ENCODE peak calls at places on chromosomes 12 and 14, in nine cellular contexts. E, D, S, L, J, X, O, Y and F are unnamed samples.

GRCh38 chr14:104680806-104681688 is 8.4 kb upstream of the INF2 start:
- DNase-seq in E (peak), D (no peak), S (no peak), L (peak), J (peak), X (peak), O (peak), Y (peak), F (no peak)

GRCh38 chr12:31485570-31485969 is 105.4 kb downstream of the DENND5B start:
- DNase-seq in E (no peak), D (no peak), S (no peak), L (no peak), J (no peak), X (no peak), O (no peak), Y (no peak), F (no peak)

GRCh38 chr12:104951759-104952509 is 6.2 kb downstream of the SLC41A2 start:
- DNase-seq in E (no peak), D (no peak), S (no peak), L (no peak), J (peak), X (no peak), O (no peak), Y (no peak), F (no peak)

GRCh38 chr12:46664771-46665287 is 161.0 kb downstream of the SLC38A4 start:
- DNase-seq in E (peak), D (no peak), S (peak), L (peak), J (peak), X (no peak), O (peak), Y (no peak), F (no peak)

GRCh38 chr12:62720661-62721330 is 214.2 kb downstream of the PPM1H start:
- DNase-seq in E (no peak), D (no peak), S (no peak), L (no peak), J (no peak), X (no peak), O (no peak), Y (no peak), F (no peak)

GRCh38 chr14:34222867-34223266 is 239.2 kb downstream of the SPTSSA start:
- DNase-seq in E (no peak), D (no peak), S (no peak), L (no peak), J (no peak), X (no peak), O (no peak), Y (no peak), F (no peak)

GRCh38 chr14:80315681-80316080 is 104.4 kb upstream of the DIO2 start:
- DNase-seq in E (no peak), D (no peak), S (no peak), L (no peak), J (no peak), X (no peak), O (no peak), Y (no peak), F (no peak)

GRCh38 chr14:53620325-53620716 is 336.3 kb downstream of the BMP4 start:
- DNase-seq in E (no peak), D (no peak), S (no peak), L (no peak), J (no peak), X (no peak), O (no peak), Y (no peak), F (no peak)

GRCh38 chr12:79886917-79887519 is 47.9 kb downstream of the PPP1R12A start:
- DNase-seq in E (peak), D (peak), S (peak), L (peak), J (peak), X (no peak), O (no peak), Y (no peak), F (no peak)

GRCh38 chr14:96400495-96400894 is 8.6 kb downstream of the AK7 start:
- DNase-seq in E (no peak), D (no peak), S (no peak), L (no peak), J (no peak), X (no peak), O (no peak), Y (no peak), F (no peak)

GRCh38 chr12:79057540-79057939 is 193.0 kb downstream of the SYT1 start:
- DNase-seq in E (no peak), D (no peak), S (no peak), L (no peak), J (no peak), X (no peak), O (no peak), Y (no peak), F (no peak)

GRCh38 chr12:15428632-15429031 is 106.3 kb downstream of the PTPRO start:
- DNase-seq in E (no peak), D (no peak), S (no peak), L (no peak), J (no peak), X (no peak), O (no peak), Y (no peak), F (no peak)

GRCh38 chr14:96042218-96042930 is 3.2 kb downstream of the C14orf132 start:
- DNase-seq in E (no peak), D (no peak), S (peak), L (no peak), J (peak), X (no peak), O (no peak), Y (no peak), F (no peak)

GRCh38 chr12:132554857-132555630 is 55.3 kb downstream of the LRCOL1 start:
- DNase-seq in E (peak), D (no peak), S (no peak), L (peak), J (peak), X (no peak), O (no peak), Y (no peak), F (peak)

GRCh38 chr12:66036317-66036716 is 94.2 kb downstream of the LLPH start:
- DNase-seq in E (peak), D (peak), S (peak), L (peak), J (peak), X (no peak), O (no peak), Y (no peak), F (no peak)
- TF ChIP-seq CTCF in E (no peak), D (peak), S (peak), L (peak), J (peak), X (no peak), O (no peak), Y (no peak), F (no peak)

GRCh38 chr12:120739821-120740613 is 14.4 kb downstream of the ACADS start:
- DNase-seq in E (no peak), D (no peak), S (no peak), L (no peak), J (no peak), X (no peak), O (no peak), Y (no peak), F (no peak)

GRCh38 chr12:120740871-120741270 is 15.2 kb downstream of the ACADS start:
- DNase-seq in E (no peak), D (no peak), S (no peak), L (no peak), J (no peak), X (no peak), O (no peak), Y (no peak), F (no peak)

GRCh38 chr12:120744922-120745493 is 19.4 kb downstream of the ACADS start:
- DNase-seq in E (no peak), D (no peak), S (no peak), L (no peak), J (no peak), X (no peak), O (no peak), Y (no peak), F (no peak)

GRCh38 chr12:120741476-120742206 is 16.0 kb downstream of the ACADS start:
- DNase-seq in E (no peak), D (no peak), S (no peak), L (no peak), J (no peak), X (no peak), O (no peak), Y (no peak), F (no peak)

DNA sequence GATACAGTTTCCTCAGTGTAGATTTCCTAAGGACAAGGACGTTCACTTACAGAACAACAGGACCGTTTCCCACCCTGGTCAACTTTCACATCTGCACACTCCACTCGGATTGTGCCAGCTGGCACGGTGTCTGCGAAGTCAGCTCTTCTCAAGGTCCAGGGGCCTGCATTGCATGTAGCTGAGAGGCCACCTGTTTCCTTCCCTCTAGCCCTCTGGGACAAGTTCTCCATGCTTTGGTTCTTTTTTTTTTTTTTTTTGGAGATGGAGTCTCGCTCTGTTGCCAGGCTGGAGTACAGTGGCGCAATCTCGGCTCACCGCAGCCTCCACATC is 16.5 kb downstream of the ACADS start:
- DNase-seq in E (no peak), D (no peak), S (no peak), L (no peak), J (no peak), X (no peak), O (no peak), Y (no peak), F (no peak)
- TF ChIP-seq CTCF in E (no peak), D (no peak), S (no peak), L (no peak), J (no peak), X (no peak), O (no peak), Y (no peak), F (no peak)

GRCh38 chr14:94680498-94681288 is 68.5 kb downstream of the SERPINA3 start:
- DNase-seq in E (no peak), D (no peak), S (no peak), L (no peak), J (no peak), X (peak), O (no peak), Y (no peak), F (no peak)

GRCh38 chr14:94679941-94680340 is 67.8 kb downstream of the SERPINA3 start:
- DNase-seq in E (no peak), D (no peak), S (no peak), L (no peak), J (no peak), X (peak), O (no peak), Y (no peak), F (no peak)

GRCh38 chr14:94682736-94683135 is 70.5 kb downstream of the SERPINA3 start:
- DNase-seq in E (no peak), D (no peak), S (no peak), L (no peak), J (no peak), X (no peak), O (no peak), Y (no peak), F (no peak)

GRCh38 chr14:94682061-94682516 is 69.9 kb downstream of the SERPINA3 start:
- DNase-seq in E (no peak), D (no peak), S (no peak), L (no peak), J (no peak), X (peak), O (no peak), Y (no peak), F (no peak)

DNA sequence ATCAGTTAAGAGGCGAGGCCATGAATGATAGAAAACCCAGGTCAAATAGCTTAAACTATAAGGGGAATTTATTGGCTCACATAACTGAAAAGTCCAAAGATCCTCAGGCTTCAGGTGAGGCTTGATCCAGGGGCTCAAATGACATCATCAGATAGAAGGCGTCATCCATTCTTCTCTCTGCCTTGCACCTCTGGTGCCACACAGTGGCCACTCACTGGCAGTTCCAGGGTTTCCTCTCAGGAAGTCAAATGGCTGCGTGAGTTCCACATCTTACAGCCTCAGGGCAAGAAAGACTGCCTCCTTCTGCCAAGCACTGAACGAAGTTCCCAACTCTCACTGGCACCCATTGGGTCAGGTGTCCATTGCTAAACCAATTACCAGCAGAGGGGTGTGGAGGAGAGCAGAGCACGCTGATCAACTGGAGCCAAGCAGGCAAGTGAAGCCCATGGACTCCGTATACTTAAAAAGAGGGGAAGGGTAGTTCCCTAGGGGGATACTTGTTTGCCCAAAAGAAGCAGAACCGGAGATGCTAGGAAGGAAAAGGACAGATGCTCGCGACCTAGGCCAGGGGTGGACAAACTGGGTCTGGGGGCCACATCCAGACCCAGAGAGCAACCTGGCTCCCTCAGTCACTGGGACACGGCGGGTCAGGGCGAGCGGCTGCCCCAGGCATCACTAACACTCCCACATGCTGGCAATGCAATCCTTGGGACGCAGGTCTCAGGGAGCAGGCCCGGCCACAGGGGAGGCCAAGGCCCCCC is 69.3 kb downstream of the SERPINA3 start:
- DNase-seq in E (peak), D (peak), S (no peak), L (peak), J (peak), X (peak), O (no peak), Y (peak), F (peak)
- TF ChIP-seq CTCF in E (peak), D (peak), S (peak), L (peak), J (peak), X (no peak), O (no peak), Y (peak), F (peak)

DNA sequence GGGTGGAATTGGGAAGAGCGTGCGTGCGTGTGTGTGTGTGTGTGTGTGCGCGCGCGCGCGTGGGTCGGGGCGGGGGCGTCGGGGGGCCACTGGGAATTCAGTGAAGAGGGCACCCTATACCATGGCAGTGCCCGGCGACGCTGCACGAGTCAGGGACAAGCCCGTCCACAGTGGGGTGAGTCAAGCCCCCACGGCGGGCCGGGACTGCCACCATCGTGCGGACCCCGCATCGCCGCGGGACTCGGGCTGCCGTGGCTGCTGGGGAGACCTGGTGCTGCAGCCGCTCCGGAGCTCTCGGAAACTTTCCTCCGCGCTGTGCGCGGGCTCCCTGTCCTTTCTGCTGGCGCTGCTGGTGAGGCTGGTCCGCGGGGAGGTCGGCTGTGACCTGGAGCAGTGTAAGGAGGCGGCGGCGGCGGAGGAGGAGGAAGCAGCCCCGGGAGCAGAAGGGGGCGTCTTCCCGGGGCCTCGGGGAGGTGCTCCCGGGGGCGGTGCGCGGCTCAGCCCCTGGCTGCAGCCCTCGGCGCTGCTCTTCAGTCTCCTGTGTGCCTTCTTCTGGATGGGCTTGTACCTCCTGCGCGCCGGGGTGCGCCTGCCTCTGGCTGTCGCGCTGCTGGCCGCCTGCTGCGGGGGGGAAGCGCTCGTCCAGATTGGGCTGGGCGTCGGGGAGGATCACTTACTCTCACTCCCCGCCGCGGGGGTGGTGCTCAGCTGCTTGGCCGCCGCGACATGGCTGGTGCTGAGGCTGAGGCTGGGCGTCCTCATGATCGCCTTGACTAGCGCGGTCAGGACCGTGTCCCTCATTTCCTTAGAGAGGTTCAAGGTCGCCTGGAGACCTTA is 1.0 kb downstream of the PDE3A start:
- DNase-seq in E (peak), D (no peak), S (no peak), L (peak), J (peak), X (peak), O (no peak), Y (peak), F (peak)
- TF ChIP-seq CTCF in E (no peak), D (no peak), S (no peak), L (no peak), J (no peak), X (peak), O (no peak), Y (no peak), F (no peak)